ENCODE peak calls at places on chromosome 17, in eight cellular contexts. S is HS-27A, M is globus pallidus, Z is memory B cell, K is neural crest cell, F is GDM1, L is NCI-H510A, A is left kidney. H is an unnamed sample.

GRCh38 chr17:35537569-35538209 is at the start of gene SLFN12L:
- DNase-seq in S (no peak), M (no peak), Z (no peak), K (no peak), F (no peak), L (no peak), A (no peak), H (no peak)

GRCh38 chr17:6914711-6915110 is 81.1 kb upstream of the ALOX12 start:
- DNase-seq in S (no peak), M (no peak), Z (no peak), K (no peak), F (no peak), L (no peak), A (no peak), H (no peak)

GRCh38 chr17:7147772-7148171 is 31.4 kb downstream of the ASGR1 start:
- DNase-seq in S (no peak), M (no peak), Z (no peak), K (no peak), F (no peak), L (no peak), A (no peak), H (no peak)

GRCh38 chr17:45846646-45847045 is 2.0 kb downstream of the SPPL2C start:
- DNase-seq in S (no peak), M (no peak), Z (no peak), K (no peak), F (no peak), L (no peak), A (no peak), H (no peak)

GRCh38 chr17:79160980-79161621 is 86.5 kb downstream of the ENGASE start:
- DNase-seq in S (no peak), M (no peak), Z (no peak), K (no peak), F (no peak), L (no peak), A (peak; percentile 63), H (peak; percentile 90)

GRCh38 chr17:50129946-50130777 is at the start of gene SAMD14:
- DNase-seq in S (no peak), M (no peak), Z (peak; percentile 62), K (peak; percentile 30), F (no peak), L (no peak), A (peak; percentile 68), H (peak; percentile 30)

GRCh38 chr17:49906511-49907136 is 58.8 kb upstream of the TAC4 start:
- DNase-seq in S (no peak), M (no peak), Z (no peak), K (no peak), F (no peak), L (no peak), A (no peak), H (no peak)

GRCh38 chr17:50184611-50185398 is 16.6 kb downstream of the COL1A1 start:
- DNase-seq in S (no peak), M (no peak), Z (no peak), K (no peak), F (no peak), L (no peak), A (peak; percentile 28), H (peak; percentile 50)

GRCh38 chr17:37820313-37821024 is 75.6 kb upstream of the HNF1B start:
- DNase-seq in S (no peak), M (no peak), Z (no peak), K (no peak), F (no peak), L (no peak), A (no peak), H (no peak)

GRCh38 chr17:79804856-79805696 is 8.2 kb upstream of the CBX8 start:
- DNase-seq in S (no peak), M (no peak), Z (no peak), K (no peak), F (no peak), L (no peak), A (no peak), H (no peak)

GRCh38 chr17:36524428-36524876 is 10.2 kb downstream of the MYO19 start:
- DNase-seq in S (no peak), M (no peak), Z (no peak), K (no peak), F (no peak), L (no peak), A (no peak), H (no peak)

GRCh38 chr17:71975331-71975801 is 145.5 kb upstream of the SOX9 start:
- DNase-seq in S (no peak), M (peak; percentile 37), Z (no peak), K (no peak), F (no peak), L (no peak), A (peak; percentile 42), H (peak; percentile 15)

GRCh38 chr17:41810659-41811548 is 845 bp downstream of the P3H4 start:
- DNase-seq in S (no peak), M (no peak), Z (no peak), K (no peak), F (no peak), L (no peak), A (no peak), H (peak; percentile 45)

GRCh38 chr17:4908711-4909496 is 6.0 kb upstream of the CHRNE start:
- DNase-seq in S (peak; percentile 45), M (peak; percentile 92), Z (peak; percentile 73), K (peak; percentile 77), F (peak; percentile 86), L (peak; percentile 70), A (peak; percentile 96), H (peak; percentile 98)

GRCh38 chr17:56786989-56787482 is 46.7 kb downstream of the C17orf67 start:
- DNase-seq in S (peak; percentile 88), M (no peak), Z (no peak), K (no peak), F (peak; percentile 84), L (no peak), A (peak; percentile 24), H (peak; percentile 73)

GRCh38 chr17:14307560-14308024 is 6.7 kb downstream of the HS3ST3B1 start:
- DNase-seq in S (peak; percentile 45), M (no peak), Z (no peak), K (no peak), F (no peak), L (no peak), A (peak; percentile 9), H (no peak)